ENCODE peak calls at places on chromosome 14, in six cellular contexts. K, F, P, A, X and C are unnamed samples. For H3K9me3, the result is how much of the 10 kb centered on the place peaks cover.

GRCh38 chr14:90602088-90602687 is 205.4 kb downstream of the CALM1 start:
- DNase-seq in K (no peak), A (peak), P (no peak), F (no peak), X (no peak), C (no peak)

GRCh38 chr14:32473476-32473875 is 144.4 kb downstream of the AKAP6 start:
- DNase-seq in A (peak), X (no peak), F (peak), P (no peak), K (peak), C (no peak)

GRCh38 chr14:33114331-33114730 is 175.7 kb downstream of the NPAS3 start:
- DNase-seq in P (no peak), F (no peak), X (no peak), K (no peak), A (no peak), C (no peak)

GRCh38 chr14:31010935-31011334 is 14.5 kb upstream of the AP4S1 start:
- DNase-seq in X (no peak), F (no peak), K (no peak), A (no peak), P (no peak), C (no peak)

GRCh38 chr14:64170190-64170589 is 124.0 kb downstream of the ESR2 start:
- DNase-seq in X (no peak), P (no peak), A (no peak), K (no peak), F (peak), C (no peak)

GRCh38 chr14:102071283-102071998 is 15.4 kb downstream of the HSP90AA1 start:
- DNase-seq in P (no peak), X (no peak), K (no peak), F (no peak), A (no peak), C (no peak)

GRCh38 chr14:54769955-54770863 is 132.4 kb downstream of the GCH1 start:
- DNase-seq in K (no peak), P (no peak), A (no peak), X (no peak), F (no peak), C (no peak)

GRCh38 chr14:32010561-32011188 is 66.4 kb upstream of the ARHGAP5 start:
- DNase-seq in K (no peak), X (no peak), P (no peak), A (no peak), F (no peak), C (no peak)

GRCh38 chr14:72284176-72284575 is 351.9 kb downstream of the RGS6 start:
- DNase-seq in F (no peak), A (no peak), X (no peak), K (no peak), P (no peak), C (no peak)

GRCh38 chr14:94752575-94752974 is 17.3 kb downstream of the GSC start:
- DNase-seq in F (no peak), A (peak), X (no peak), K (no peak), P (no peak), C (peak)

GRCh38 chr14:99324291-99324690 is 52.3 kb upstream of the BCL11B start:
- DNase-seq in K (peak), F (no peak), X (no peak), A (no peak), P (no peak), C (no peak)

GRCh38 chr14:69973846-69974245 is 94.6 kb downstream of the SMOC1 start:
- DNase-seq in A (no peak), P (no peak), X (no peak), F (no peak), K (no peak), C (no peak)

GRCh38 chr14:97970222-97970621 is 1173.0 kb downstream of the VRK1 start:
- DNase-seq in P (no peak), F (no peak), A (no peak), K (no peak), X (no peak), C (no peak)

GRCh38 chr14:79727900-79728299 is 483.4 kb downstream of the DIO2 start:
- DNase-seq in F (no peak), P (no peak), X (no peak), A (no peak), K (no peak), C (no peak)

GRCh38 chr14:54529811-54530210 is 20.1 kb downstream of the CGRRF1 start:
- DNase-seq in A (no peak), P (no peak), F (peak), X (no peak), K (no peak), C (no peak)

GRCh38 chr14:21039059-21039422 is 3.1 kb upstream of the RNASE7 start:
- DNase-seq in F (peak), K (peak), A (peak), P (peak), X (peak), C (no peak)

GRCh38 chr14:76917158-76917596 is 91.0 kb downstream of the LRRC74A start:
- DNase-seq in A (peak), F (peak), X (no peak), P (peak), K (no peak), C (peak)

GRCh38 chr14:74698471-74698870 is 14.4 kb downstream of the AREL1 start:
- DNase-seq in P (no peak), F (no peak), A (no peak), X (no peak), K (no peak), C (no peak)

GRCh38 chr14:33799705-33800269 is 151.1 kb downstream of the EGLN3 start:
- DNase-seq in X (no peak), F (no peak), A (no peak), P (no peak), K (no peak), C (peak)

GRCh38 chr14:76465651-76466050 is 89.7 kb downstream of the ESRRB start:
- DNase-seq in A (no peak), F (no peak), X (no peak), P (no peak), K (no peak), C (no peak)

GRCh38 chr14:19823765-19824164 is 20.2 kb downstream of the OR4N2 start:
- DNase-seq in K (no peak), F (no peak), A (no peak), X (no peak), P (no peak), C (no peak)

GRCh38 chr14:61662437-61663311 is 32.6 kb upstream of the HIF1A start:
- DNase-seq in A (no peak), P (peak), K (no peak), F (peak), X (no peak), C (peak)

GRCh38 chr14:60968099-60968498 is 12.8 kb downstream of the TRMT5 start:
- DNase-seq in K (no peak), F (no peak), X (no peak), A (no peak), P (no peak), C (no peak)

GRCh38 chr14:85528080-85528881 is 1.7 kb upstream of the FLRT2 start:
- DNase-seq in P (peak), A (peak), F (no peak), X (no peak), K (no peak), C (no peak)

GRCh38 chr14:90193925-90194324 is 62.4 kb upstream of the PSMC1 start:
- DNase-seq in F (no peak), P (no peak), K (no peak), A (no peak), X (no peak), C (no peak)

GRCh38 chr14:104169005-104169764 is 30.8 kb downstream of the KIF26A start:
- DNase-seq in X (no peak), F (no peak), P (no peak), K (no peak), A (no peak), C (no peak)
- H3K9me3 ChIP-seq in X (under half), F (under half), P (under half), K (under half), A (under half), C (under half)

DNA sequence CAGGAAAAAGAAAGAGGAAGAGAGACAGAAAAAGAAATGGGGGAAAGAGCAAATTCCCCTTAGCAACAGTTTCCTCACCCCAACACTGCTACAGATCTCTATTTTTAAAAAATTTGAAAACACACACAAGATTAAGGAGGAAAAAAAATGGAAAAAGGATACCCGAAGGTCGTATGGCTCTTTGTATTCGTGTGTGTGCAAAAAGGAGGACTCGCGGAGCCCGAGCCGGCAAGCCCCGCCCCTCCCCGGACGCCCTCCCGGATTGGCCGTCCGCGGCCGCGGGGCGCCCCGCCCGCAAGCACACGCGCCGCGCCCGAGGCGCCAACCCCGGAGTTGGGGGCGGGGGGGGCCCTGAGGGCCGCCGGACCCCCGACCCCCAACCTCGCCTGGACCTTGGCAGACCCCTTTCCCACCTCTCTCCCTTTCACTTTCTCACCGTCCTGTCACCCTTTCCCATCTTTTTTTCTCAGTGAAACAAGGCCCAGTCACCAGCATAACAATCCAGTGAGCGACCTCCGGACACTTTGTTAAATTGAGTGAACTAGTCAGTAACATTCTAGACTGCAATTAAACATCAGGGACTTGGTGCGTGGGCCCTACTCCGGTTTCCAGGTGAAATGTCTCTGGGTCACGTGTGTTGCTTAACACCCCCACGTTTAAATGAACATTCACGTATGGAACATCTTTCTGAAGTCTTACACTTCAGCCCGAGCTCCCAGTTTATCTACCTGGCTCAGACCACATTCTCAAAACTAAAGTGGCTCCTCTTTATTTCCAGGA is at the start of gene C14orf93:
- DNase-seq in A (peak), X (peak), F (peak), K (peak), P (peak), C (peak)
- TF ChIP-seq POLR2A in A (no peak), X (peak), F (peak), K (no peak), P (no peak), C (peak)

DNA sequence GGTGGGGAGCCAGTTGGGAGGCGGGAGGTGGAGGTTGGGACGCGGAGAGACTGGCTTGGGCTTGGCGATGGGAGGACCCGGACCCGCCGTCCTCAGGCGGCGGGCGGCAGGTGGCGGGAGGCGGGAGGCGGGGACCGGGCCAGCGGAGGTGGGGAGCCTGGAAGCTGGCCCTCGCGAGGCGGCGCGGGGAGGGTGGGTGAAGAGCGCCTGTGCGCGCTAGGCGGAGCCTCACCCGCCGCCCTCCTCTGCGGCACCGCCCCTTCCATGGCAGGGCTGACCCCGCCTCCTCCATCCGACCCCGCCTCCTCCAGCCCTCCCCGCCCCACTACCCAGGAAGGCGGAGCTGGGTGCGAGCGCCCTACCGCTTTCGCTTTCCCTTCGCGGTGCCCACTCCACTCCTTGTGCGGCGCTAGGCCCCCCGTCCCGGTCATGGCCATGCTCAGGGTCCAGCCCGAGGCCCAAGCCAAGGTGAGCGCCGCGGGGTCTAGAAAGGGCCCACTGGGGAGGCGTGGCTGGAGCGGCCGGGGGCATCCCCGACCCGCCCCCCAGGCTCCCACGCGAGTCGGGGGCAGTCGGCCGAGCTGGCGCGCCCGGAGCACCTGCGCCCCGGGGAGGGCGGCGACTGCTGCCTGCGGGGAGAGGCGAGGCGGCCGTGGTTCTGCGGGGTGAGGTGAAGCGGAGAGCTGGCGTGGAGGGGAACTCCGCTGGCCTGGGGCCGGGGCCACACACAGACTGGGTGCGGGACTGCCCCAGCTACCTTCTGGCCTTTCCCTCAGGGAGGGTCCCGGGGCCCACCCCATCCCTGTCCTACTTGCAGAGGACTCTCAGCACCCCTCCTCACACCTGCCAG is at the start of gene PSME1:
- DNase-seq in X (peak), A (peak), K (peak), P (peak), F (peak), C (peak)
- TF ChIP-seq EP300 in X (peak), A (no peak), K (no peak), P (no peak), F (no peak), C (no peak)

GRCh38 chr14:105843444-105844046 is 317.2 kb downstream of the TMEM121 start:
- DNase-seq in P (no peak), K (no peak), F (no peak), A (no peak), X (no peak), C (peak)
- H3K9me3 ChIP-seq in P (under half), K (under half), F (under half), A (under half), X (under half), C (under half)